ENCODE peak calls at places on chromosomes 6 and 20, in four cellular contexts. W is endothelial cell, X is RKO, N is mesothelial cell of epicardium. Q is an unnamed sample.

GRCh38 chr6:84766118-84766683 is 1.8 kb upstream of the TBX18 start:
- DNase-seq in W (no peak), X (no peak), N (no peak), Q (no peak)

GRCh38 chr6:36753671-36754485 is 56.3 kb downstream of the RAB44 start:
- DNase-seq in W (no peak), X (no peak), N (no peak), Q (no peak)

GRCh38 chr6:167951781-167952511 is 45.5 kb upstream of the KIF25 start:
- DNase-seq in W (no peak), X (no peak), N (no peak), Q (no peak)

GRCh38 chr20:44017905-44018683 is 103.4 kb downstream of the TOX2 start:
- DNase-seq in W (no peak), X (peak), N (no peak), Q (peak)

GRCh38 chr6:167851349-167851952 is 24.7 kb downstream of the AFDN start:
- DNase-seq in W (no peak), X (no peak), N (no peak), Q (no peak)

GRCh38 chr6:165615629-165616028 is 47.4 kb downstream of the PDE10A start:
- DNase-seq in W (no peak), X (no peak), N (no peak), Q (no peak)

GRCh38 chr20:6122873-6123649 is at the start of gene FERMT1:
- DNase-seq in W (peak), X (peak), N (no peak), Q (peak)

GRCh38 chr6:166026586-166027126 is 141.0 kb downstream of the TBXT start:
- DNase-seq in W (no peak), X (no peak), N (no peak), Q (no peak)

GRCh38 chr6:160201056-160201455 is 57.6 kb downstream of the SLC22A2 start:
- DNase-seq in W (no peak), X (no peak), N (no peak), Q (no peak)

GRCh38 chr20:46164166-46164565 is 46.1 kb downstream of the CD40 start:
- DNase-seq in W (no peak), X (no peak), N (no peak), Q (no peak)

GRCh38 chr6:169339025-169339424 is 85.4 kb upstream of the THBS2 start:
- DNase-seq in W (no peak), X (no peak), N (no peak), Q (no peak)

GRCh38 chr6:35295521-35296315 is 1.9 kb upstream of the DEF6 start:
- DNase-seq in W (no peak), X (no peak), N (no peak), Q (no peak)

GRCh38 chr6:43263314-43264178 is 20.3 kb downstream of the TTBK1 start:
- DNase-seq in W (peak), X (peak), N (peak), Q (peak)

GRCh38 chr6:46949662-46950280 is 28.0 kb upstream of the ADGRF5 start:
- DNase-seq in W (no peak), X (no peak), N (no peak), Q (no peak)

GRCh38 chr6:151119823-151120524 is 119.8 kb upstream of the AKAP12 start:
- DNase-seq in W (no peak), X (no peak), N (no peak), Q (no peak)

GRCh38 chr6:33781105-33781975 is 7.6 kb downstream of the LEMD2 start:
- DNase-seq in W (peak), X (no peak), N (no peak), Q (peak)

GRCh38 chr6:128112494-128112893 is 211.6 kb upstream of the THEMIS start:
- DNase-seq in W (no peak), X (no peak), N (no peak), Q (no peak)

GRCh38 chr20:4468114-4468513 is 253.6 kb upstream of the PRND start:
- DNase-seq in W (no peak), X (no peak), N (no peak), Q (no peak)

GRCh38 chr20:48684501-48685041 is 143.2 kb downstream of the PREX1 start:
- DNase-seq in W (no peak), X (no peak), N (no peak), Q (no peak)

GRCh38 chr6:156741287-156742073 is 35.7 kb upstream of the ARID1B start:
- DNase-seq in W (no peak), X (peak), N (no peak), Q (no peak)

GRCh38 chr6:69233195-69233524 is 563.6 kb downstream of the LMBRD1 start:
- DNase-seq in W (no peak), X (no peak), N (no peak), Q (no peak)

GRCh38 chr6:32415521-32416019 is 8.6 kb upstream of the BTNL2 start:
- DNase-seq in W (peak), X (peak), N (peak), Q (peak)

GRCh38 chr6:48782230-48782629 is 671.2 kb upstream of the PTCHD4 start:
- DNase-seq in W (no peak), X (no peak), N (no peak), Q (no peak)

GRCh38 chr20:22394583-22394982 is 189.8 kb downstream of the FOXA2 start:
- DNase-seq in W (no peak), X (no peak), N (no peak), Q (no peak)

GRCh38 chr6:11921017-11921438 is 91.1 kb upstream of the HIVEP1 start:
- DNase-seq in W (no peak), X (peak), N (no peak), Q (peak)

GRCh38 chr6:36099872-36100483 is 30.3 kb upstream of the MAPK13 start:
- DNase-seq in W (no peak), X (no peak), N (no peak), Q (no peak)

GRCh38 chr6:14002176-14002947 is 77.6 kb downstream of the RNF182 start:
- DNase-seq in W (no peak), X (no peak), N (no peak), Q (no peak)

GRCh38 chr6:72820153-72820552 is 198.3 kb downstream of the KCNQ5 start:
- DNase-seq in W (no peak), X (no peak), N (no peak), Q (no peak)